ENCODE peak calls at places on chromosomes 1 and 21, in seven cellular contexts. P is sigmoid colon, O is A549, A is tibial nerve, W is ovary, J is heart left ventricle, L is lower leg skin. S is an unnamed sample.

GRCh38 chr1:201718346-201719202 is 110.4 kb upstream of the IPO9 start:
- DNase-seq in W (no peak), O (no peak), J (no peak), L (no peak), P (peak), A (no peak), S (no peak)

GRCh38 chr1:194338241-194338948 is 1152.0 kb upstream of the B3GALT2 start:
- DNase-seq in A (no peak), L (no peak), P (no peak), J (no peak), O (no peak), W (no peak), S (no peak)

GRCh38 chr1:21655748-21656147 is 13.4 kb downstream of the RAP1GAP start:
- DNase-seq in J (no peak), P (no peak), W (no peak), L (no peak), A (no peak), O (peak), S (no peak)

GRCh38 chr1:21530368-21531016 is 21.3 kb downstream of the ALPL start:
- DNase-seq in L (no peak), W (no peak), O (no peak), P (no peak), A (no peak), J (no peak), S (no peak)

GRCh38 chr1:117161887-117162286 is 40.3 kb upstream of the TRIM45 start:
- DNase-seq in W (no peak), J (no peak), A (no peak), O (no peak), P (no peak), L (no peak), S (no peak)

GRCh38 chr1:19435851-19436465 is 49.4 kb downstream of the CAPZB start:
- DNase-seq in J (no peak), A (no peak), L (no peak), O (no peak), W (no peak), P (peak), S (no peak)

GRCh38 chr1:176227579-176227978 is 20.5 kb upstream of the COP1 start:
- DNase-seq in J (no peak), L (no peak), O (no peak), P (no peak), A (no peak), W (no peak), S (no peak)

GRCh38 chr1:95002657-95003432 is 69.9 kb downstream of the ALG14 start:
- DNase-seq in J (no peak), A (no peak), P (no peak), O (no peak), W (peak), L (no peak), S (peak)

GRCh38 chr1:2946291-2946690 is 75.0 kb upstream of the ACTRT2 start:
- DNase-seq in A (no peak), P (peak), O (peak), W (no peak), J (peak), L (no peak), S (no peak)

GRCh38 chr1:203771901-203772301 is 6.9 kb downstream of the LAX1 start:
- DNase-seq in J (no peak), O (no peak), W (no peak), L (no peak), P (peak), A (no peak), S (peak)

GRCh38 chr1:203772836-203773235 is 7.9 kb downstream of the LAX1 start:
- DNase-seq in O (no peak), J (no peak), P (no peak), L (no peak), W (no peak), A (no peak), S (no peak)

GRCh38 chr1:203778789-203779188 is 13.8 kb downstream of the LAX1 start:
- DNase-seq in A (no peak), J (no peak), W (no peak), O (no peak), P (peak), L (no peak), S (no peak)

GRCh38 chr1:203777596-203777995 is 12.6 kb downstream of the LAX1 start:
- DNase-seq in P (peak), J (no peak), L (no peak), O (no peak), A (no peak), W (no peak), S (peak)

DNA sequence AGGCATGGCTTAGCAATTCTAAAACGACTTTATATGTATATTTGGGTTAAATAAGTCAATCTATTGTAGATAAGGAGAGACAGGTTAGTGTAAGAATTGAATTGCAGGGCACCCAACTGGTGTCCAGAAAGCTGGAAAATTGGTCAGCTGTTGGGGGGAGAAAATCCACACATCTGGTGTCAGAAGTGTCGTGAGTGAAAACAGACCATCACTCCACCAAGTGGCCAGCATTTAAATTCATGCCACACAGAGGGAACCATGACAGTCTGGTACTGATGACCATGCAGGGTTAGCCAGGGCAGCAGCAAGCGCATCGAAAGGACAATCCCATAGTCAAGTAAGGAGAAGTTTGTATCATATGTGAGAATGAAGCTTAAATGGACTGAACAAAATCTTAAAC is 11.7 kb downstream of the LAX1 start:
- DNase-seq in J (no peak), P (no peak), W (no peak), A (no peak), L (no peak), O (no peak), S (no peak)
- TF ChIP-seq CTCF in J (peak), P (no peak), W (no peak), A (no peak), L (no peak), O (peak), S (no peak)

GRCh38 chr21:34745557-34746255 is 76.9 kb downstream of the CLIC6 start:
- DNase-seq in W (peak), J (peak), O (peak), A (peak), L (peak), P (peak), S (peak)
- TF ChIP-seq POLR2A in W (no peak), J (no peak), O (no peak), A (no peak), L (no peak), P (no peak), S (no peak)

GRCh38 chr1:96525657-96526613 is 195.6 kb upstream of the PTBP2 start:
- DNase-seq in L (peak), P (no peak), A (no peak), O (no peak), W (no peak), J (no peak), S (no peak)

GRCh38 chr1:96522927-96523326 is 198.7 kb upstream of the PTBP2 start:
- DNase-seq in A (no peak), P (no peak), J (no peak), W (no peak), O (no peak), L (no peak), S (no peak)

GRCh38 chr1:96521994-96522760 is 199.4 kb upstream of the PTBP2 start:
- DNase-seq in A (no peak), W (no peak), L (no peak), P (no peak), J (no peak), O (peak), S (no peak)

GRCh38 chr1:96520542-96520941 is 201.0 kb upstream of the PTBP2 start:
- DNase-seq in W (no peak), L (peak), J (no peak), O (no peak), P (peak), A (no peak), S (no peak)

DNA sequence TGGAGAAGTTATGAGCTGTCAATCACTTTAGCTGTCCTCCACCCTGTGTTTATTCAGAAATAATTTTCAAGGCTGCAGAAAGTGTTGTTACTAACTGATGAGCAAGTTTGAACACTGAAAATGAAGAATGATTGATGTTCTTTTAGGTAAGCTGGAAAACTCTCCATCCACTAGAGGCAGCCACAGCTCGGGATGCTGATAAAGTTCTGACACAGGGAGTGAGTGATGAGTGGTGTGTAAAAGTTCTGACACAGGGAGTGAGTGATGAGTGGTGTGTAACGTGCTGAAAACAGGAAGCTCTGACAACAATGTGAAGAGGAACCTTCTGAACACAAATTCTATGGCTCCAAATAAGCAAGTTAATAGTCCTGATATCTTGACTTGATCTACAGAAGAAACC is 197.5 kb upstream of the PTBP2 start:
- DNase-seq in W (no peak), A (no peak), O (no peak), P (no peak), L (no peak), J (no peak), S (no peak)
- TF ChIP-seq CTCF in W (no peak), A (no peak), O (no peak), P (no peak), L (no peak), J (no peak), S (no peak)

GRCh38 chr1:227948493-227949260 is 945 bp upstream of the WNT9A start:
- DNase-seq in W (no peak), A (no peak), L (no peak), P (peak), O (peak), J (no peak), S (peak)

GRCh38 chr1:227946624-227947424 is 908 bp downstream of the WNT9A start:
- DNase-seq in P (peak), W (peak), J (peak), O (peak), A (peak), L (no peak), S (peak)

GRCh38 chr1:227949341-227949921 is 1.7 kb upstream of the WNT9A start:
- DNase-seq in O (no peak), W (no peak), P (peak), L (no peak), J (no peak), A (no peak), S (peak)

GRCh38 chr1:227947425-227947677 is 381 bp downstream of the WNT9A start:
- DNase-seq in L (no peak), P (peak), J (no peak), W (no peak), A (no peak), O (peak), S (peak)

DNA sequence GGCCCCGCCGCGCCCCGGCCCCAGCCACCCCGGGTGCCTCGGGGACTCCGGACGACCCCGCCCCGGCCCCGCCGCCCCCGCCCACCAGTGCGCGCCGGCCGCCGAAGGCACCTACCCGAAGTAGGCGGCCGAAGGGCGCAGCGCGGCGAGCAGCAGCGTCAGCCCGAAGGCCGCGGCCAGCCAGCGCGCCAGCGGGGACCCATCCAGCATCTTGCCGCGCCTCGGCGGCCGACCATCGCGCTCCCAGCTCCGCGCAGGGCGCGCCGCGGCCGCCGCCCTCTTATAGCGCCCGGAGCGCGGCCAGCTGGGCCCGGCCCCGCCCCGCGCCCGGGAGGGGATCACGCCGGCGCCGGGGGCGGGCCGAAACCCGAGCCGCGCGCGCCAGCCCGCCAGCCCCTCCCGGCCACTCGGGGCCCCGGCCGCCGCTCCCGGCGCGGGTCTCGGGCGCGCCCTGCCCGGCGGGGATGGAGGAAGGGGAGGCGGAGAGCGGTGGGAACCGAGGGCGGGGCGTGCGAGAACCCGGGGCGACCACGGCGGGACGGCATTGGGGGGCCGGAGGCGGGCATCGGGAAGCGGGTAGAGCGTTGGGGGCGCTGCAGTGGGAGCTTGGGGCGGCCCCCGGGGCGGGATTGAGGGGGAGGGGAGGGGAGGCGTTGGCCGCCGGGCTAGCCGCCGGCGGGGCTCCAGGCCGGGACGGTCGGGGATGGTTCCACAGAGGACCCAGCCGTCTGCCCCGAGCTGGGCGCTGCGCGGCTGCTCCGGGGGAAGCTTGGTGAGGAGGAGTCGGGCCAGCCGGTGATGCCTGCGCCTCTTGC is at the start of gene WNT9A:
- DNase-seq in A (no peak), L (no peak), P (peak), J (no peak), O (peak), W (peak), S (peak)
- TF ChIP-seq POLR2A in A (peak), L (no peak), P (no peak), J (no peak), O (peak), W (peak), S (no peak)

GRCh38 chr1:13748610-13749505 is 48.9 kb downstream of the PRDM2 start:
- DNase-seq in P (peak), W (peak), L (peak), J (peak), O (peak), A (peak), S (peak)
- TF ChIP-seq CTCF in P (no peak), W (no peak), L (no peak), J (no peak), O (peak), A (no peak), S (no peak)

GRCh38 chr1:224933584-224933983 is 4.1 kb downstream of the DNAH14 start:
- DNase-seq in P (no peak), O (no peak), A (no peak), W (no peak), L (no peak), J (no peak), S (no peak)

GRCh38 chr1:224928906-224929305 is 569 bp upstream of the DNAH14 start:
- DNase-seq in A (no peak), P (no peak), W (no peak), L (no peak), J (no peak), O (no peak), S (no peak)

GRCh38 chr1:224932607-224933249 is 3.3 kb downstream of the DNAH14 start:
- DNase-seq in J (no peak), P (no peak), W (no peak), O (no peak), L (no peak), A (no peak), S (no peak)

GRCh38 chr1:224931605-224932004 is 2.1 kb downstream of the DNAH14 start:
- DNase-seq in P (no peak), J (no peak), A (no peak), O (no peak), W (no peak), L (no peak), S (no peak)

GRCh38 chr1:224929335-224930237 is at the start of gene DNAH14:
- DNase-seq in W (peak), P (peak), J (peak), A (no peak), L (peak), O (peak), S (peak)
- TF ChIP-seq POLR2A in W (peak), P (no peak), J (no peak), A (no peak), L (no peak), O (peak), S (peak)

GRCh38 chr1:234541281-234541975 is 62.4 kb upstream of the TARBP1 start:
- DNase-seq in P (peak), O (no peak), J (no peak), A (no peak), W (no peak), L (no peak), S (no peak)

GRCh38 chr1:234545512-234546386 is 64.2 kb downstream of the IRF2BP2 start:
- DNase-seq in J (no peak), A (no peak), W (peak), L (no peak), P (peak), O (no peak), S (no peak)

GRCh38 chr1:234544094-234544579 is 65.2 kb upstream of the TARBP1 start:
- DNase-seq in P (peak), L (peak), J (peak), A (peak), W (peak), O (no peak), S (peak)

GRCh38 chr1:234542211-234542850 is 63.4 kb upstream of the TARBP1 start:
- DNase-seq in O (no peak), W (no peak), P (peak), J (no peak), L (no peak), A (no peak), S (peak)

DNA sequence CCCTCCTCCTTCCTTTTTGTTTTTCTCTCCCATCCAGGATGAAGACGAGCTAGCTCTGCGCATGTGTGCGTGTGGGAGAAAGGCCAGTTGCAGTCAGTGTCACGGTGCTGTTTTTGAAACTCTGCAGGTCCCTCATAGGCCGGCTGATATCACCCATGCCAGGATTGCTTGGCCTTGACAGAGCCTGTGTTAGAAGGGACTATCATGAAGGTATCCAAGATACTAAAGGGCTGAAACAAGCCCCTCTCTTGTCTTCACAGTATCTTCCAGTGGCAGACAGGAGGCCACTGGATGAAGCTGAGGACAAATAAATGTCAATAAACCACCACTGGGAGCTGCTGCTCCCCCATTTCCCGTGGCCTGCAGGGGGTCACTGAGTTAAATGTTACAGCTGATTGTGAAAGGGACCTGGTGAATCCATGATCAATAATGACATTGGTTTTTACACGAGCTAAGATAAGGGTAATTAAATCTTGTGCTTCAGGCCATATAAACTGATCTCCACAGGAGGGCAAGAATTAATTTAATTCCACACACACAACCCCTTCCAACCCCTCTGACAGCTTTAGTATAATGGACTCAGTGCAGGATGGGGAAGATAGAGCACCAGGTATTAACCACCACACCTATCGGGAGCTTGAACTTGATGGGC is 64.6 kb upstream of the TARBP1 start:
- DNase-seq in P (peak), J (peak), W (peak), A (no peak), O (no peak), L (no peak), S (no peak)
- TF ChIP-seq CTCF in P (no peak), J (no peak), W (no peak), A (no peak), O (no peak), L (no peak), S (peak)

DNA sequence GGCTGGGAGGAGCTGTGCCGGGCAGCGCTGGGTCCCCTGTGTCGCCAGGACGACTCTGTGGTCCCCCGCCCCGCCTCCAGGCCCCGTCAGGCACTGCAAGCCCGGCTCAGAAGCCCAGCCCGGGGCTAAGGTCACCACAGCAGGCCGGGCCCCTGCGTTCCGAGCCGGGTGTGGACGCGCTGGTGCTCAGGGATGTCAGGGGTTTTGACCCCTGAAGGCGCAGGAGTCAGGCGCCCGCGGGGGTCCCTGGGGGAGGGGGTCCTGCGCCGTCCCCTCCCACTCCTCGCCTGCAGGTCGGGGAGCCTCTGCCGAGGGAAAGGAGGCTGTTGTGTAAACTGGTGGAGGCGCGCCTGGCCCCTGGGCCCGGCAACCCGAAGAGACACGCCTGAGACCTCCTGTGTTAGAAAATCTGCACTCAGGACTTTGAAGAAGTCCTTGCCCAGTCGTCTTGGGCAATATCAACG is 23.7 kb upstream of the TMEM54 start:
- DNase-seq in W (no peak), O (no peak), J (peak), P (no peak), A (no peak), L (no peak), S (no peak)
- TF ChIP-seq POLR2A in W (no peak), O (no peak), J (no peak), P (no peak), A (no peak), L (no peak), S (no peak)

GRCh38 chr1:246261641-246262040 is 245.4 kb downstream of the SMYD3 start:
- DNase-seq in L (no peak), W (no peak), A (no peak), O (no peak), P (no peak), J (no peak), S (no peak)
- TF ChIP-seq CTCF in L (no peak), W (no peak), A (no peak), O (no peak), P (no peak), J (no peak), S (peak)